ENCODE peak calls at places on chromosomes 13 and 19, in five cellular contexts. I, B, P, C and V are unnamed samples. For H3K4me1, the result is how much of the 10 kb centered on the place peaks cover.

GRCh38 chr13:111629933-111630332 is 309.5 kb downstream of the TEX29 start:
- DNase-seq in I (no peak), B (no peak), P (no peak), C (no peak), V (no peak)

GRCh38 chr19:35545855-35546381 is 492 bp downstream of the TMEM147 start:
- DNase-seq in I (peak), B (peak), P (peak), C (peak), V (peak)

GRCh38 chr19:6041071-6041470 is 63.1 kb upstream of the RANBP3 start:
- DNase-seq in I (no peak), B (no peak), P (no peak), C (no peak), V (no peak)

GRCh38 chr13:30587231-30587630 is 30.5 kb upstream of the USPL1 start:
- DNase-seq in I (no peak), B (no peak), P (no peak), C (no peak), V (no peak)

GRCh38 chr19:5154799-5155426 is 185.7 kb downstream of the PTPRS start:
- DNase-seq in I (no peak), B (no peak), P (no peak), C (no peak), V (no peak)

GRCh38 chr19:39078436-39079200 is 5.5 kb upstream of the ACP7 start:
- DNase-seq in I (no peak), B (peak), P (no peak), C (peak), V (peak)

GRCh38 chr13:79547821-79548220 is 66.9 kb downstream of the NDFIP2 start:
- DNase-seq in I (no peak), B (no peak), P (no peak), C (peak), V (no peak)

GRCh38 chr19:48421548-48421947 is 24.2 kb upstream of the GRWD1 start:
- DNase-seq in I (no peak), B (no peak), P (no peak), C (no peak), V (no peak)

GRCh38 chr13:46119883-46120614 is 15.2 kb upstream of the CPB2 start:
- DNase-seq in I (no peak), B (peak), P (peak), C (peak), V (peak)

DNA sequence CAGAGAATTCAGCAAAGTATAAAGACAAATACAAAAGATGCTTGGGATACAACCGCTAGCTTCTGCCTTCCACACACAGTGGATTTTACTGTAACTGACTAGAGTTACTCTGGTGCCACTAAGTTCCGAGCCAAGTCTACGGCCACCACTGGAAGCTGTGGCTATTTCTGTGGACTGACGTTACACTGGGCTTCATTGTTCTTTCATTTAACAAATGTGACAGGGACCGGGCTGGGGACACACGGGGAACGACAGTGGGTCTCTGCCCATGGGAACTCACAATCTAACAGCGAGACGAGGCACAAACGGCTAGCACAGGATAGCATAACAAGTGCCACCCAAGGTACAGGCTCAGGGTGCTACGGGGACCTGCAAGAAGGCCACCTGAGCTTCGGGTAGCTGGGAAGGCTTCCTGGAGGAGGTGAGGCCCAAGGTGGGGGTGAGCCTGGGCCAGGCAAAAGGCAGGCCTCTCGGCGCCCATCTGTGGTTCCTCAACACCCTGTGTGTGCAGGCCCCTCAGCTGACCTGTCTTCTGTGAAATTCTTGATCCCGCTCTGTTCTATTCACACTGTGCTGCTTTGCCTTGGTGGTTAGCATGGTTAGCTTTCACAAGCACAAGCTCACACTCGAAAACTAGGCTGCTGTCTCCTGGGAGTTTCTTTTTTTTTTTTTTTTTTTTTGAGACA is 10.3 kb upstream of the IL4I1 start:
- DNase-seq in I (no peak), B (no peak), P (no peak), C (no peak), V (no peak)
- H3K4me2 ChIP-seq in I (peak), B (no peak), P (no peak), C (no peak), V (no peak)

DNA sequence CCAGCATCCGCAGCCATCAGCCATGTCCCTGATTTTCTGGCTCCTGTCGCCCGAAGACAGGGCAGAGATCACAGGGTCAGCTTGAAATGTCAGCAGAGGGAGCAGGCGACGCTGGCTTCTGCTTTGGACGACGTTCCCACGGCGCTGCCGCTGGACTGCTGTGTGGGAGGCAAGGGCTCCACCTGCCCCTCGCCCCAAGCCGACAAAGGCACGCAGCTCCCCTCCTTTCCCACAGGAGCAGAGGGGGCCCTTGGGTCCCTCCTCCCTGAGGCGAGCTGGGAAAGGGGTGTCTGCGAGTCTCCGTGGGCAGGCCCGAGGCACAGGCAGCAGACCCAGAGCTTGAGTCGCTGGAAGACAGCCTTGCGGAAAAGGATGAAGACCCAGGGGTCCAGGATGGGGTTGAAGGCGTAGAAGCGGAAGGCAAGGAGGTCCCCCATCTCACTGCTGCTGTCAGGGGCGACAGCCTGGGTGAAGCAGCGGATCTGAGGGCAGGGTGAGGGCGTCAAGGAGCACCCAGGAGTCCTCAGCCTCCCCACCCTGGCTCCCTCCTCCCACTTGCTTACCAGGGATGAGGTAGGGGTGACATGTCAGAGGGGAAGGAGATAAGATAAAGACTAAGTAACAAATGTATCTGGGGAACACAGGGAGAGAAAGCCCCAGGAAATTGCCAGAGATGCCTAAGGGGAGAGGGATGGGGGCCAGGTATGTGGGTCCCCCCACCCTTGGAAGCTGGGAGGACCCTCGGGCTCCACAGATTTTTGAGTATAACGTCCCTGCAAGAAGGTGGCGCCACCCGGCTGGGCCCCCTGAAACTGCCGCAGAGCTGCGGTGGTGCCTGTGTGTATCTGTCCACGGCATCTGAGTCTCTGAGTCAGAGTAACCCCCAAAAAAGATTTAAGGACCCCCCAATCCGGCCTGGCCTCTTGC is 3.4 kb downstream of the PTGIR start:
- DNase-seq in I (peak), B (no peak), P (no peak), C (no peak), V (no peak)
- H3K4me1 ChIP-seq in I (under half), B (under half), P (half or more), C (under half), V (under half)

GRCh38 chr13:61151062-61151461 is 264.6 kb downstream of the PCDH20 start:
- DNase-seq in I (peak), B (no peak), P (no peak), C (no peak), V (no peak)
- H3K4me3 ChIP-seq in I (no peak), B (no peak), P (no peak), C (no peak), V (no peak)

DNA sequence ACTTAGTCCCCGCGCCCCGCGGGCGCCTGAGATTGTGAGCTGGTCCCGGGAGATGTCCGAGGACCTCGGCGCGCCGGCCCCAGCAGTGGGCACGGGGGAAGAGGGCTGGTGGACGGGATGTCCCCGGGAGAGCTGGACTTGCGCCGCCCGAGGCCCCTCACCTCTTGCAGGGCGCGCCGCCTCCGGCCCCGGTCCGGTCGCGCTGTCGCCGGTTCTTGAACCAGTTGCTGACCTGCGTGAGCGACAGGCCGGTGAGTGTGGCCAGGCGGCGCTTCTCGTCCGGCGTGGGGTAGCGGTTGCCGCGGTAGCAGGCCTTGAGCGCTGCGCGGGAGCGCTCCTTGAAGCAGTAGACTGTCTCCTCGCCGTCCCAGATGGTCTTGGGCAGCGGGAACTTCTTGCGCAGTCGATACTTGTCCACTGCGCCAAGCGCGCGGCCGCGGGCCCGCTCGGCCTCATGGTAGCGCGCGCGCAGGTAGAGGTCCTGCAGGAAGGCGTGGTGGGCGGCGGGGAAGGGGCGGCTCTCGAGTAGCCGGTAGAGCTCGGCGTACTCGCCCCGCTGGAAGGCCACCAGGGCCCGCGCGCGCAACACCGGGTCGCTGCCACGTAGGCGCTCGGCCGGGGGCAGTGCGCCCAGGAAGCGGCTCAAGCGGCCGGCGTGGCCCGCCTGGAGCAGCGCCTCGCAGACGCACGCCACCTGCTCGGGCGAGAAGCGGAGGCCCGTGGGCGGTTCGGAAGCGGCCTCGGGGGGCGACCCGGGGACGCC is 990 bp downstream of the SIX5 start:
- DNase-seq in I (peak), B (peak), P (peak), C (peak), V (peak)
- H3K4me2 ChIP-seq in I (peak), B (peak), P (peak), C (peak), V (peak)

DNA sequence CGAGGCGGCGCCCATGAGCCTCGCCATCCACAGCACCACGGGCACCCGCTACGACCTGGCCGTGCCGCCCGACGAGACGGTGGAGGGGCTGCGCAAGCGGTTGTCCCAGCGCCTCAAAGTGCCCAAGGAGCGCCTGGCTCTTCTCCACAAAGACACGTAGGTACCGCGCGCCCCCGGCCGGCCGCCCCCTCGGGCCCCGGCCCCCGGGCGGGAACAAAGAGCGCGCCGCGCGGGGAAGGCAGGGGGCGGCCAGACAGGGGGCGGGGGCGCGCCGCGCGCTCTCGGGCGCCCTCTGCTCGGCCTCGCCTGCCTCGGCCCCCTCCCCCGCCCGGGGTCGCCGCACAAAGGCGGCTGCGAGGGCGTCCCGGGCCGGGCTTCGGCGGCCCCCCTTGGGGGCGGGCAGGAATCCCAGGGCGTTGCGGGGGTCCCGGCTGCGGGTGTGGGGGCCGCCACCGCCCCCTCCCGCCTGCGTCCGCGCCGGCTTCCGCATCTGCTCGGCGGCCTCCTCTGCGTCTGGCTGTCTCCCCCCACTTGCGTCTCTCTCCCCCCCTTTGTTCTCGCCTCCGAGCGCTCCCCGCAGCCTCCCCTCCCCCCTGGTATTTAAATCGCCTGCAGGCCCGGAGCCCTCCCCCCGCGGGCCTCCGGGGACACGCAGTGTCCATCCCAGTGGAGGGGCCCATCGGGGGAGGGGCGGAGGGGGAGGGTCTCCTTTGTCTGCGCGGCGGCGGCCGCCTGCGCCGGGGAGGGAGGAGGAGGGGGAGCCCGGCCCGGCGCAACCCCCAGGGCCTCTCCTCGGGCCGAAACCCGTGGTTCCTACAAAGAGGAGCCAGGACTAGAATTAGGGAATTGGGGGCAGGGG is 2.2 kb downstream of the MIDN start:
- DNase-seq in I (peak), B (no peak), P (peak), C (peak), V (no peak)
- H3K4me1 ChIP-seq in I (under half), B (under half), P (under half), C (under half), V (under half)

GRCh38 chr19:56217039-56217949 is 15.2 kb downstream of the ZSCAN5C start:
- DNase-seq in I (peak), B (peak), P (no peak), C (peak), V (no peak)

GRCh38 chr19:56211718-56212117 is 9.6 kb downstream of the ZSCAN5C start:
- DNase-seq in I (peak), B (no peak), P (peak), C (no peak), V (no peak)
- H3K4me3 ChIP-seq in I (no peak), B (no peak), P (no peak), C (no peak), V (no peak)